ENCODE peak calls at places on chromosomes 6 and 20, in five cellular contexts. O, J, I, K and A are unnamed samples. For H3K9me3 and H3K36me3, the result is how much of the 10 kb centered on the place peaks cover.

GRCh38 chr6:130018830-130019795 is 732 bp downstream of the L3MBTL3 start:
- DNase-seq in O (no peak), J (peak), I (no peak), K (peak), A (peak)

GRCh38 chr6:107956586-107957164 is 1.3 kb downstream of the SEC63 start:
- DNase-seq in O (no peak), J (no peak), I (no peak), K (peak), A (no peak)

GRCh38 chr6:114364295-114364694 is 21.5 kb upstream of the HS3ST5 start:
- DNase-seq in O (no peak), J (no peak), I (peak), K (peak), A (peak)

GRCh38 chr6:5701086-5701661 is 305.6 kb downstream of the NRN1 start:
- DNase-seq in O (no peak), J (no peak), I (no peak), K (no peak), A (no peak)

GRCh38 chr6:2209226-2209809 is 36.1 kb downstream of the GMDS start:
- DNase-seq in O (no peak), J (no peak), I (peak), K (peak), A (peak)

GRCh38 chr20:44166477-44166876 is 20.5 kb downstream of the JPH2 start:
- DNase-seq in O (peak), J (peak), I (no peak), K (peak), A (peak)

GRCh38 chr20:62104791-62105345 is 17.4 kb upstream of the LSM14B start:
- DNase-seq in O (no peak), J (peak), I (no peak), K (peak), A (no peak)

GRCh38 chr20:25486377-25486776 is 78.9 kb downstream of the GINS1 start:
- DNase-seq in O (no peak), J (no peak), I (no peak), K (peak), A (no peak)

GRCh38 chr6:154243793-154244768 is 112.5 kb downstream of the IPCEF1 start:
- DNase-seq in O (no peak), J (no peak), I (no peak), K (no peak), A (no peak)

GRCh38 chr6:21846541-21847451 is 253.2 kb downstream of the SOX4 start:
- DNase-seq in O (no peak), J (no peak), I (peak), K (no peak), A (no peak)

GRCh38 chr6:53794073-53794719 is 609 bp upstream of the LRRC1 start:
- DNase-seq in O (peak), J (peak), I (peak), K (peak), A (peak)

GRCh38 chr20:32624687-32625345 is 39.7 kb upstream of the NOL4L start:
- DNase-seq in O (no peak), J (no peak), I (no peak), K (no peak), A (no peak)

GRCh38 chr6:31763617-31763940 is 1.1 kb downstream of the SAPCD1 start:
- DNase-seq in O (no peak), J (no peak), I (peak), K (peak), A (peak)

GRCh38 chr20:58399926-58400325 is 10.9 kb downstream of the VAPB start:
- DNase-seq in O (no peak), J (no peak), I (no peak), K (no peak), A (no peak)

GRCh38 chr6:40631760-40632159 is 44.6 kb upstream of the LRFN2 start:
- DNase-seq in O (no peak), J (no peak), I (no peak), K (no peak), A (no peak)

GRCh38 chr20:31497838-31498540 is 16.3 kb upstream of the HM13 start:
- DNase-seq in O (no peak), J (peak), I (no peak), K (peak), A (peak)

GRCh38 chr6:160004419-160005160 is 35.7 kb downstream of the IGF2R start:
- DNase-seq in O (no peak), J (no peak), I (no peak), K (no peak), A (no peak)

GRCh38 chr6:10362300-10362699 is 52.6 kb downstream of the TFAP2A start:
- DNase-seq in O (no peak), J (no peak), I (no peak), K (no peak), A (no peak)

GRCh38 chr6:12060780-12061619 is 48.9 kb downstream of the HIVEP1 start:
- DNase-seq in O (peak), J (peak), I (no peak), K (no peak), A (no peak)

GRCh38 chr20:18304618-18305017 is 16.3 kb downstream of the ZNF133 start:
- DNase-seq in O (no peak), J (no peak), I (no peak), K (no peak), A (no peak)

GRCh38 chr6:122207794-122208193 is 191.7 kb upstream of the HSF2 start:
- DNase-seq in O (no peak), J (no peak), I (no peak), K (peak), A (no peak)

GRCh38 chr6:169158182-169158573 is 95.5 kb downstream of the THBS2 start:
- DNase-seq in O (peak), J (peak), I (no peak), K (peak), A (no peak)

GRCh38 chr6:137309078-137309762 is 90.0 kb upstream of the IFNGR1 start:
- DNase-seq in O (peak), J (peak), I (peak), K (peak), A (peak)

GRCh38 chr6:29770286-29770685 is 47.1 kb downstream of the HLA-F start:
- DNase-seq in O (peak), J (no peak), I (no peak), K (no peak), A (no peak)

GRCh38 chr6:11392778-11393507 is 144.6 kb upstream of the TMEM170B start:
- DNase-seq in O (no peak), J (peak), I (peak), K (no peak), A (no peak)

GRCh38 chr6:79797105-79797504 is 150.2 kb downstream of the ELOVL4 start:
- DNase-seq in O (no peak), J (no peak), I (no peak), K (no peak), A (no peak)

GRCh38 chr6:133495205-133495903 is 254.2 kb downstream of the EYA4 start:
- DNase-seq in O (no peak), J (no peak), I (no peak), K (no peak), A (no peak)

GRCh38 chr6:73134588-73134987 is 90.7 kb downstream of the KHDC1L start:
- DNase-seq in O (no peak), J (no peak), I (peak), K (peak), A (peak)

GRCh38 chr6:43776115-43776798 is 6.2 kb downstream of the VEGFA start:
- DNase-seq in O (no peak), J (no peak), I (no peak), K (no peak), A (no peak)

GRCh38 chr6:115765966-115766365 is 294.7 kb downstream of the FRK start:
- DNase-seq in O (no peak), J (no peak), I (no peak), K (no peak), A (no peak)

DNA sequence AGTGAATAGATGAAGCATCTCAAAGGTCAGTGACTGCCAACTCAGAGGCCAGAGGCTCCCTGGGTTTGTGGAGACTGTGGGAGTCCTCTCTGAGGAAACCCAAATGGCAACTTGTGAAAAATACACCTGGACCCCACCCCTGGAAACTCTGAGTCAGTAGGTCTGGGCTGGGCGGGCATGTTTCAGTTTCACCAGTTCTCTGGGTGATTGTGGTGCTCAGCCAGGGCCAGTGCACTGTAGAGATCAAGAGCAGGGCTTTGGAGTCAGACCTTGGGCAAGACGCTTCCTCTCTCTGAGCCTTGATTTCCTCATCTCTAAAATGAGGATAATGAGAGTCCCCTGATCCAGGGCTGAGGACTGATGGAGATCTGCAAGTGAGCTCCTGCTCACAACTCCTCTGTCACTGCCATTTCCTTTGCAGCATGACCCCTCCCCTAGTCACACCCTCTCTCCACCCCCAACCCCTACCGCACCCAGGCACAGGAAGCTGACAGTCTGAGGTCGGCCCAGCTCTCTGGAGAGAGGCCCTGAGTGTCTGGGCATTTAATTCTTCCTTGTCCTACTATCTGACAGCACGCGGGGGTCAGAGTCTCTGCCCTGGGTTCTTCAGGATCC is 5.1 kb downstream of the DEF6 start:
- DNase-seq in O (peak), J (no peak), I (no peak), K (peak), A (peak)
- H3K4me3 ChIP-seq in O (no peak), J (no peak), I (no peak), K (no peak), A (no peak)

GRCh38 chr6:35265523-35265922 is 6.0 kb downstream of the ZNF76 start:
- DNase-seq in O (no peak), J (no peak), I (no peak), K (no peak), A (no peak)

GRCh38 chr6:35260642-35261570 is 1.4 kb downstream of the ZNF76 start:
- DNase-seq in O (no peak), J (no peak), I (no peak), K (peak), A (no peak)

GRCh38 chr6:35259946-35260626 is 551 bp downstream of the ZNF76 start:
- DNase-seq in O (peak), J (peak), I (peak), K (peak), A (peak)

GRCh38 chr6:35264550-35265274 is 5.2 kb downstream of the ZNF76 start:
- DNase-seq in O (no peak), J (no peak), I (no peak), K (no peak), A (no peak)

GRCh38 chr6:35262596-35262995 is 3.1 kb downstream of the ZNF76 start:
- DNase-seq in O (no peak), J (no peak), I (no peak), K (peak), A (no peak)
- H3K9me3 ChIP-seq in O (under half), J (under half), I (under half), K (under half), A (under half)

GRCh38 chr20:34293589-34293988 is 9.6 kb downstream of the AHCY start:
- DNase-seq in O (no peak), J (no peak), I (no peak), K (no peak), A (no peak)
- H3K36me3 ChIP-seq in O (under half), J (under half), I (half or more), K (under half), A (half or more)

GRCh38 chr6:35729349-35729678 is 7.5 kb upstream of the ARMC12 start:
- DNase-seq in O (peak), J (no peak), I (no peak), K (no peak), A (no peak)

GRCh38 chr6:35731736-35732532 is 4.9 kb upstream of the ARMC12 start:
- DNase-seq in O (peak), J (peak), I (peak), K (peak), A (peak)

GRCh38 chr6:35731414-35731735 is 5.5 kb upstream of the ARMC12 start:
- DNase-seq in O (peak), J (peak), I (peak), K (peak), A (peak)

GRCh38 chr6:35729722-35730121 is 7.1 kb upstream of the ARMC12 start:
- DNase-seq in O (no peak), J (no peak), I (no peak), K (no peak), A (no peak)

DNA sequence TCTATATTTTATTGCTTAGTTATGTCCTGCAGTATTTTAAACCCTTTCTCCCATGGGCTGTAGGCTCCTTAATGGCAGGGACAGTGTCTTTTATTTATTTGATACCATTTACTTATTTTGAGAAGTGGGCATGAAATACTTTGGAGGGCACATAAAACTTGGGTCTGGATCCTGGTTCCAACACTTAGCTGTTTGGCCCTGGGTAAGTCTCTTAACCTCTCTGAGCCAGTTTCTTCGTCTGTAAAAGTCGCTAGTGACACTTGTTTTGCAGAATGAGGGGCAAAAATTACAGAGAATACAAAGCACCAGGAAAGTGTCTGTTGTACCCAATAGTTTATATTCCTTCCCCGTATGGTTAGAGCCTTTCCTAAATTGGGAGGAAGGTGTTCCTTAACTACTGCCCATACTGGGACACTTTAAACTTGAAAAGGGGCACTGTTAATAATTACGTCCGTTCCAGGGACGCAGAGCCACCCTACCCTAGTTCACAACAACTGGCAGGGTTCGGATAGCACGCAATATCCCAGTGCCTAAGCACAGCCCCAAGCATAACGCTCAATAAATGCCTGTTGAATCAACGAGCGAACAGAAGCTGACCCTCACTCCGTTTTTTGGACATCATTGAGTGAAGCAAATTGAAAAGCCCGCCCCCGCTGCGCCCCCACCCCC is 6.0 kb upstream of the ARMC12 start:
- DNase-seq in O (no peak), J (no peak), I (no peak), K (no peak), A (no peak)
- H3K4me3 ChIP-seq in O (peak), J (peak), I (peak), K (peak), A (no peak)

DNA sequence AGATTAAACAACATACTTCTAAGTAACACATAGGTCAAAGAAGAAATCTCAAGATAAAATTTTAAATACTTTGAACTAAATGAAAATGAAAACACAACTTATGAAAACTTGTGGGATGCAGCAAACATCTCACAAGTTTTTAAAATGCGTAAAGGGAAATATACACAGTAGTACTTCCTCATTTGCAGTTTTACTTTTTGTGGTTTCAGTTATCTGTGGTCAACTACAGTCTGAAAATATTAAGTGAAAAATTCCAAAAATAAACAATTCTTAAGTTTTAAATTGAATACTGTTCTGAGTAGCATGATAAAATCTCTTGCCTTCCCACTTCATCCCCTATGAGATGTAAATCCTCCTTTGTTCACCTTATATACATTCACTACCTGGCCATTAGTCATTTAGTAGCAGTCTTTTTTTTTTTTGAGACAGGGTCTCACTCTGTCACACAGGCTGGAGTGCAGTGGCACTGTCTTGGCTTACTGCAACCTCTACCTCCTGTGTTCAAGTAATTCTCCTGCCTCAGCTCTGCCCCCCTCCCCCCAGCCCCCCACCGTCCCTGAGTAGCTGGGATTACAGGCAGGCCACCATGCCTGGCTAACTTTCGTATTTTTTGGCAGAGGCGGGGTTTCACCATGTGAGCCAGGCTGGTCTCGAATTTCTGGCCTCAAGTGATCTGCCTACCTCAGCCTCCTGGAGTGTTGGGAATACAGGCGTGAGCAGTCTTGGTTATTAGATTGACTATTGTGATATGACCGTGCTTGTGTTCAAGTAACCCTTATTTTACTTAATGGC is 154.6 kb upstream of the AHI1 start:
- DNase-seq in O (no peak), J (no peak), I (no peak), K (no peak), A (no peak)
- H3K9me3 ChIP-seq in O (under half), J (under half), I (under half), K (under half), A (under half)

GRCh38 chr20:50868509-50869495 is 62.4 kb downstream of the ADNP start:
- DNase-seq in O (no peak), J (no peak), I (peak), K (no peak), A (no peak)
- H3K36me3 ChIP-seq in O (under half), J (under half), I (under half), K (under half), A (under half)